ENCODE peak calls at places on chromosome 22, in six cellular contexts. A, E, Z, F, Q and H are unnamed samples.

GRCh38 chr22:45006873-45007246 is 2.9 kb downstream of the PHF21B start:
- DNase-seq in Z (no peak), A (no peak), E (no peak), Q (no peak), F (no peak), H (no peak)

GRCh38 chr22:20940178-20940790 is 23.1 kb downstream of the CRKL start:
- DNase-seq in Z (no peak), A (no peak), Q (no peak), F (no peak), E (no peak), H (peak)

GRCh38 chr22:35301370-35301874 is 1.7 kb downstream of the TOM1 start:
- DNase-seq in A (peak), E (peak), Z (peak), Q (peak), F (peak), H (peak)

GRCh38 chr22:36301384-36301828 is 48.5 kb downstream of the APOL1 start:
- DNase-seq in F (peak), Z (no peak), A (peak), Q (peak), E (no peak), H (peak)

GRCh38 chr22:30196141-30196866 is 50.3 kb downstream of the LIF start:
- DNase-seq in Q (peak), F (peak), E (peak), A (peak), Z (peak), H (peak)

GRCh38 chr22:47199261-47199948 is 437.0 kb downstream of the TBC1D22A start:
- DNase-seq in A (no peak), F (no peak), Z (no peak), E (peak), Q (no peak), H (no peak)

GRCh38 chr22:33605686-33606085 is 314.6 kb downstream of the LARGE1 start:
- DNase-seq in A (no peak), Z (no peak), F (no peak), E (no peak), Q (no peak), H (no peak)

GRCh38 chr22:46078241-46079092 is 71.9 kb upstream of the PPARA start:
- DNase-seq in F (peak), Z (no peak), A (peak), E (peak), Q (peak), H (peak)

GRCh38 chr22:27682438-27682837 is 119.1 kb downstream of the MN1 start:
- DNase-seq in A (no peak), E (no peak), F (no peak), Z (no peak), Q (no peak), H (no peak)
- TF ChIP-seq CTCF in A (no peak), E (no peak), F (peak), Z (no peak), Q (no peak), H (peak)

GRCh38 chr22:41327124-41327523 is 25.8 kb downstream of the ZC3H7B start:
- DNase-seq in F (no peak), Q (no peak), E (no peak), A (no peak), Z (no peak), H (no peak)
- TF ChIP-seq CTCF in F (no peak), Q (no peak), E (no peak), A (no peak), Z (no peak), H (no peak)

GRCh38 chr22:38494939-38495338 is 11.2 kb downstream of the DDX17 start:
- DNase-seq in E (no peak), A (no peak), Q (no peak), Z (no peak), F (no peak), H (no peak)
- TF ChIP-seq CTCF in E (no peak), A (no peak), Q (no peak), Z (no peak), F (no peak), H (no peak)

GRCh38 chr22:48882636-48883200 is 945.0 kb downstream of the BRD1 start:
- DNase-seq in E (peak), F (no peak), Z (no peak), A (no peak), Q (peak), H (no peak)
- TF ChIP-seq CTCF in E (no peak), F (no peak), Z (no peak), A (no peak), Q (no peak), H (no peak)